ENCODE peak calls at places on chromosome 21, in six cellular contexts. E is pulmonary artery endothelial cell, B is HEK293T, P is activated T-cell treated with anti-CD3 and anti-CD28 coated beads for 1 hour, T is astrocyte of the spinal cord, I is HS-5. V is an unnamed sample.

GRCh38 chr21:42616366-42617340 is 36.8 kb upstream of the PDE9A start:
- DNase-seq in E (no peak), B (no peak), P (no peak), T (no peak), I (no peak), V (no peak)

GRCh38 chr21:41634858-41635257 is 126.9 kb upstream of the TMPRSS2 start:
- DNase-seq in E (no peak), B (no peak), P (no peak), T (peak; percentile 63), I (no peak), V (no peak)

GRCh38 chr21:25133939-25134338 is 473.3 kb downstream of the MRPL39 start:
- DNase-seq in E (no peak), B (no peak), P (no peak), T (peak; percentile 62), I (peak; percentile 68), V (no peak)

GRCh38 chr21:45088729-45089128 is 14.3 kb downstream of the ADARB1 start:
- DNase-seq in E (no peak), B (no peak), P (no peak), T (no peak), I (no peak), V (peak; percentile 60)

GRCh38 chr21:16078382-16078781 is 348.6 kb downstream of the USP25 start:
- DNase-seq in E (no peak), B (no peak), P (no peak), T (no peak), I (no peak), V (no peak)

GRCh38 chr21:15289896-15290841 is 225.4 kb upstream of the NRIP1 start:
- DNase-seq in E (no peak), B (peak; percentile 61), P (no peak), T (no peak), I (no peak), V (no peak)

GRCh38 chr21:26280715-26281310 is 110.2 kb upstream of the APP start:
- DNase-seq in E (no peak), B (peak; percentile 43), P (no peak), T (no peak), I (no peak), V (no peak)

GRCh38 chr21:41197582-41197981 is 29.6 kb downstream of the BACE2 start:
- DNase-seq in E (no peak), B (no peak), P (no peak), T (no peak), I (no peak), V (no peak)

GRCh38 chr21:29376556-29376955 is 77.8 kb downstream of the BACH1 start:
- DNase-seq in E (no peak), B (peak; percentile 57), P (peak; percentile 35), T (no peak), I (no peak), V (peak; percentile 79)

GRCh38 chr21:40952551-40953330 is 105.8 kb upstream of the DSCAM start:
- DNase-seq in E (no peak), B (no peak), P (no peak), T (no peak), I (no peak), V (no peak)

GRCh38 chr21:31337991-31338891 is 5.8 kb downstream of the TIAM1 start:
- DNase-seq in E (no peak), B (no peak), P (no peak), T (peak; percentile 63), I (no peak), V (no peak)

GRCh38 chr21:34762761-34763160 is 94.0 kb downstream of the CLIC6 start:
- DNase-seq in E (no peak), B (no peak), P (no peak), T (peak; percentile 66), I (no peak), V (no peak)

GRCh38 chr21:40373760-40374159 is 473.2 kb downstream of the DSCAM start:
- DNase-seq in E (no peak), B (no peak), P (no peak), T (no peak), I (no peak), V (no peak)

GRCh38 chr21:37454869-37455503 is 88.4 kb downstream of the DYRK1A start:
- DNase-seq in E (no peak), B (no peak), P (no peak), T (no peak), I (no peak), V (no peak)

GRCh38 chr21:35548904-35549615 is 500.0 kb upstream of the RUNX1 start:
- DNase-seq in E (no peak), B (no peak), P (no peak), T (no peak), I (no peak), V (no peak)

GRCh38 chr21:32463889-32464300 is 51.4 kb downstream of the EVA1C start:
- DNase-seq in E (peak; percentile 88), B (no peak), P (no peak), T (peak; percentile 97), I (peak; percentile 62), V (no peak)

GRCh38 chr21:37196847-37197246 is 70.3 kb downstream of the VPS26C start:
- DNase-seq in E (no peak), B (no peak), P (no peak), T (no peak), I (no peak), V (no peak)

GRCh38 chr21:14985306-14985705 is 79.5 kb downstream of the NRIP1 start:
- DNase-seq in E (no peak), B (no peak), P (no peak), T (no peak), I (no peak), V (no peak)

GRCh38 chr21:38965910-38966504 is 160.3 kb downstream of the ETS2 start:
- DNase-seq in E (no peak), B (no peak), P (no peak), T (no peak), I (no peak), V (no peak)

GRCh38 chr21:16539041-16539440 is 809.3 kb downstream of the USP25 start:
- DNase-seq in E (no peak), B (no peak), P (no peak), T (peak; percentile 22), I (no peak), V (no peak)

GRCh38 chr21:37675202-37675801 is 241.0 kb downstream of the KCNJ6 start:
- DNase-seq in E (no peak), B (peak; percentile 77), P (peak; percentile 41), T (peak; percentile 43), I (peak; percentile 4), V (peak; percentile 83)

GRCh38 chr21:32340863-32341848 is 42.5 kb downstream of the MRAP start:
- DNase-seq in E (no peak), B (no peak), P (no peak), T (no peak), I (no peak), V (peak; percentile 13)

GRCh38 chr21:46142581-46143473 is 12.6 kb downstream of the FTCD start:
- DNase-seq in E (no peak), B (no peak), P (no peak), T (no peak), I (no peak), V (no peak)

GRCh38 chr21:45255381-45256020 is 32.2 kb downstream of the POFUT2 start:
- DNase-seq in E (no peak), B (no peak), P (no peak), T (no peak), I (no peak), V (peak; percentile 64)

GRCh38 chr21:45460611-45461368 is 55.8 kb downstream of the COL18A1 start:
- DNase-seq in E (no peak), B (no peak), P (no peak), T (peak; percentile 83), I (no peak), V (no peak)

GRCh38 chr21:44529011-44529421 is 11.0 kb downstream of the KRTAP10-1 start:
- DNase-seq in E (no peak), B (no peak), P (no peak), T (no peak), I (no peak), V (no peak)

GRCh38 chr21:46006547-46007497 is 25.3 kb downstream of the COL6A1 start:
- DNase-seq in E (no peak), B (no peak), P (no peak), T (no peak), I (no peak), V (peak; percentile 56)

GRCh38 chr21:37472581-37472980 is 106.0 kb downstream of the DYRK1A start:
- DNase-seq in E (no peak), B (no peak), P (no peak), T (no peak), I (no peak), V (no peak)

GRCh38 chr21:14482165-14482564 is 64.0 kb downstream of the SAMSN1 start:
- DNase-seq in E (no peak), B (no peak), P (no peak), T (no peak), I (no peak), V (peak; percentile 62)

GRCh38 chr21:28742527-28742926 is 250.2 kb downstream of the LTN1 start:
- DNase-seq in E (peak; percentile 19), B (no peak), P (no peak), T (peak; percentile 65), I (peak; percentile 38), V (no peak)

GRCh38 chr21:38989745-38990423 is 184.2 kb downstream of the ETS2 start:
- DNase-seq in E (no peak), B (peak; percentile 64), P (no peak), T (peak; percentile 95), I (no peak), V (no peak)

GRCh38 chr21:42556960-42557359 is 43.3 kb downstream of the SLC37A1 start:
- DNase-seq in E (no peak), B (no peak), P (no peak), T (no peak), I (no peak), V (peak; percentile 46)

GRCh38 chr21:18228060-18228739 is 16.4 kb upstream of the CHODL start:
- DNase-seq in E (no peak), B (no peak), P (no peak), T (no peak), I (no peak), V (no peak)

GRCh38 chr21:18245493-18245967 is 897 bp downstream of the CHODL start:
- DNase-seq in E (no peak), B (peak; percentile 30), P (no peak), T (peak; percentile 42), I (no peak), V (no peak)

GRCh38 chr21:38486705-38487104 is 11.6 kb downstream of the ERG start:
- DNase-seq in E (no peak), B (no peak), P (no peak), T (no peak), I (no peak), V (no peak)

GRCh38 chr21:29365636-29366305 is 67.0 kb downstream of the BACH1 start:
- DNase-seq in E (no peak), B (no peak), P (no peak), T (no peak), I (no peak), V (no peak)

GRCh38 chr21:46265736-46266525 is 19.5 kb downstream of the MCM3AP start:
- DNase-seq in E (no peak), B (no peak), P (no peak), T (no peak), I (no peak), V (no peak)

GRCh38 chr21:34971656-34972055 is 77.4 kb downstream of the RUNX1 start:
- DNase-seq in E (no peak), B (no peak), P (no peak), T (no peak), I (no peak), V (no peak)

GRCh38 chr21:41025057-41025390 is 142.9 kb upstream of the BACE2 start:
- DNase-seq in E (no peak), B (no peak), P (no peak), T (no peak), I (no peak), V (no peak)

GRCh38 chr21:29033301-29033700 is 8.8 kb downstream of the USP16 start:
- DNase-seq in E (no peak), B (no peak), P (no peak), T (no peak), I (no peak), V (no peak)